ENCODE peak calls at places on chromosomes 6 and 20, in seven cellular contexts. N, A, X, U, R, B and L are unnamed samples.
A peak's percentile ranks its signal among the peaks of the same experiment; 100 is the strongest.

GRCh38 chr20:45465492-45466266 is 3.9 kb upstream of the WFDC2 start:
- DNase-seq in N (no peak), A (no peak), X (no peak), U (no peak), R (no peak), B (no peak), L (no peak)

GRCh38 chr6:156787569-156788492 is 10.7 kb downstream of the ARID1B start:
- DNase-seq in N (no peak), A (no peak), X (no peak), U (no peak), R (no peak), B (no peak), L (no peak)

GRCh38 chr6:136510782-136511181 is 39.4 kb downstream of the MAP7 start:
- DNase-seq in N (no peak), A (no peak), X (no peak), U (no peak), R (no peak), B (no peak), L (no peak)

GRCh38 chr6:169445227-169445626 is 191.6 kb upstream of the THBS2 start:
- DNase-seq in N (no peak), A (no peak), X (peak; percentile 36), U (no peak), R (no peak), B (no peak), L (no peak)

GRCh38 chr20:58342104-58342945 is 32.8 kb downstream of the RAB22A start:
- DNase-seq in N (no peak), A (no peak), X (no peak), U (no peak), R (no peak), B (no peak), L (no peak)

GRCh38 chr20:46359233-46359751 is 47.1 kb downstream of the ELMO2 start:
- DNase-seq in N (no peak), A (no peak), X (no peak), U (no peak), R (peak; percentile 63), B (no peak), L (no peak)

GRCh38 chr6:95095271-95095670 is 482.1 kb upstream of the MANEA start:
- DNase-seq in N (no peak), A (no peak), X (no peak), U (no peak), R (no peak), B (no peak), L (no peak)

GRCh38 chr6:137297887-137298286 is 78.7 kb upstream of the IFNGR1 start:
- DNase-seq in N (no peak), A (no peak), X (no peak), U (no peak), R (no peak), B (peak; percentile 82), L (no peak)

GRCh38 chr6:20953019-20953418 is 418.8 kb downstream of the CDKAL1 start:
- DNase-seq in N (no peak), A (no peak), X (peak; percentile 37), U (no peak), R (no peak), B (no peak), L (no peak)

GRCh38 chr20:22825076-22825475 is 210.0 kb upstream of the SSTR4 start:
- DNase-seq in N (no peak), A (no peak), X (no peak), U (no peak), R (no peak), B (no peak), L (no peak)

GRCh38 chr6:82144852-82145332 is 102.7 kb downstream of the IBTK start:
- DNase-seq in N (peak; percentile 56), A (peak; percentile 57), X (peak; percentile 32), U (no peak), R (no peak), B (no peak), L (peak; percentile 1)

GRCh38 chr20:52941803-52942202 is 30.4 kb upstream of the TSHZ2 start:
- DNase-seq in N (no peak), A (no peak), X (no peak), U (no peak), R (no peak), B (no peak), L (no peak)

GRCh38 chr6:29722773-29723665 is at the start of gene HLA-F:
- DNase-seq in N (peak; percentile 63), A (peak; percentile 67), X (peak; percentile 70), U (no peak), R (peak; percentile 92), B (no peak), L (peak; percentile 95)

GRCh38 chr20:17928211-17928611 is 40.4 kb downstream of the SNX5 start:
- DNase-seq in N (no peak), A (no peak), X (no peak), U (no peak), R (no peak), B (no peak), L (no peak)

GRCh38 chr20:58017237-58017969 is 211.1 kb downstream of the ANKRD60 start:
- DNase-seq in N (peak; percentile 34), A (peak; percentile 89), X (no peak), U (no peak), R (no peak), B (no peak), L (no peak)

GRCh38 chr6:133017581-133017980 is 203.2 kb downstream of the RPS12 start:
- DNase-seq in N (no peak), A (no peak), X (no peak), U (no peak), R (no peak), B (no peak), L (no peak)
- TF ChIP-seq JUND in N (no peak), A (no peak), X (no peak), U (no peak), R (no peak), B (no peak), L (no peak)

DNA sequence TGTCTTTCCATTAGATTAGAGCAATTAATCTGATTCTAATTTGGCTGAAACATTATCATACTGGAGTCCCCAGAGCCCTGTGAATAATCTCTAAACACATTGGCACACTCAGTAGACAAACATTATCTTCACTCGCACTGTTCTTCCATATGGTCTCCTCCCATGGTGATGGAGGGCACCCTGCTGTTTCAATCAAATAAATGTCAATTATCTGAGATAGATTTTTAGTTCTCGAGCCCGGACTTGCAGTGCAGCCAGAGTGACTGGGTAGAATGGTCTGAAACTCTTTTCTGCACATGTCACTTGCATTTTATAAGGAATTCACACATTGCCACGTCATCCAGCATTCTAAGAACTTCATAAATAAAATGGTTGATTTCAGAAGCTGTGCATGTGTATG is 90.6 kb upstream of the MAP3K7 start:
- DNase-seq in N (no peak), A (no peak), X (peak; percentile 12), U (no peak), R (no peak), B (no peak), L (no peak)
- TF ChIP-seq JUND in N (no peak), A (no peak), X (no peak), U (no peak), R (no peak), B (no peak), L (no peak)

GRCh38 chr6:12030993-12031550 is 19.0 kb downstream of the HIVEP1 start:
- DNase-seq in N (no peak), A (no peak), X (no peak), U (no peak), R (no peak), B (no peak), L (no peak)

GRCh38 chr6:12032783-12033573 is 20.9 kb downstream of the HIVEP1 start:
- DNase-seq in N (no peak), A (no peak), X (no peak), U (no peak), R (no peak), B (no peak), L (no peak)

GRCh38 chr6:12034831-12035230 is 22.7 kb downstream of the HIVEP1 start:
- DNase-seq in N (no peak), A (no peak), X (peak; percentile 18), U (no peak), R (no peak), B (no peak), L (peak; percentile 27)

GRCh38 chr6:12034349-12034748 is 22.2 kb downstream of the HIVEP1 start:
- DNase-seq in N (no peak), A (no peak), X (no peak), U (peak; percentile 43), R (no peak), B (no peak), L (no peak)

GRCh38 chr6:12033770-12034169 is 21.7 kb downstream of the HIVEP1 start:
- DNase-seq in N (no peak), A (no peak), X (no peak), U (no peak), R (no peak), B (no peak), L (peak; percentile 41)
- TF ChIP-seq JUND in N (no peak), A (no peak), X (no peak), U (no peak), R (no peak), B (no peak), L (no peak)

GRCh38 chr6:41000248-41000647 is 38.8 kb downstream of the UNC5CL start:
- DNase-seq in N (no peak), A (no peak), X (no peak), U (no peak), R (no peak), B (no peak), L (no peak)

GRCh38 chr6:40998661-40999060 is 40.4 kb downstream of the UNC5CL start:
- DNase-seq in N (no peak), A (no peak), X (no peak), U (no peak), R (no peak), B (no peak), L (no peak)

GRCh38 chr6:40996591-40997247 is 42.3 kb downstream of the UNC5CL start:
- DNase-seq in N (peak; percentile 69), A (no peak), X (no peak), U (no peak), R (no peak), B (no peak), L (peak; percentile 5)

GRCh38 chr6:40999498-41000070 is 39.4 kb downstream of the UNC5CL start:
- DNase-seq in N (peak; percentile 80), A (peak; percentile 36), X (peak; percentile 36), U (peak; percentile 81), R (peak; percentile 1), B (peak; percentile 53), L (no peak)

DNA sequence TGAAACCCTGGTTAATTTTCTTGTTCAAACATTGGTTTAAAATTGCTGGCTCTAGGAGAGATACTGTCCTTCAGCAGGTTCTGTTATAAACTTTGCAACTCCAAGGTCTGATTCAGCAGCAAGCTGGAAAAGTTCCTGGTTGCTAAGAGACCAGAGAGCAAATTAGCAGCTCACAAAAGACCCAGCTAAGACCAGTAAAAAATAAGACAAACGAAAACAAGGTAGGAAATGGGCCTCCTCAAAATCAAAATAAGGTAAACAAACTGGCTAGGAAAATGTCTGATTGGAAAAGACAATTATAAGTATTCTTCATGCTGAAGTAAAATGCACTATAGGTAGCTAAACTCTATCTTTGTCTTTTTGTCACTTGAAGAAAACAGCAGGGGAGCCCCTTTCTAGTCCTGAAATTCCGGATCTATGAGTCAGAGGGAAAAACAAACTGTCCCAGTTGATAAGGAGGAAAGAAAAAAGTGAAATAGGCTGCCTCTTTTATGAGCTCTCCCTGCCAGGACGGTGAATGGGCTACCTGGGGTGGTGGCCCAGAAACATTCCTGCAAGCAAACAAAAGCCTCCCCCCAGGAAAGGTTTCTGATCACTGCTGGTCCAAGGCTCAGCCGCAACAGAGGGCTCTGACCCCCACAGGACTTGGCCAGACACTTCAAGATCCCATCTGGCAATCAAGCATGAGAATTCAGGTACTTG is 41.6 kb downstream of the UNC5CL start:
- DNase-seq in N (peak; percentile 95), A (peak; percentile 82), X (no peak), U (peak; percentile 64), R (no peak), B (peak; percentile 89), L (no peak)
- TF ChIP-seq JUND in N (peak; percentile 98), A (peak; percentile 90), X (no peak), U (peak; percentile 98), R (no peak), B (peak; percentile 99), L (no peak)

GRCh38 chr6:31476515-31477139 is 21.3 kb upstream of the MICB start:
- DNase-seq in N (no peak), A (no peak), X (no peak), U (no peak), R (no peak), B (no peak), L (no peak)
- TF ChIP-seq JUND in N (no peak), A (no peak), X (no peak), U (no peak), R (no peak), B (no peak), L (no peak)